ENCODE peak calls at places on chromosomes 6 and 20, in four cellular contexts. Z is NCI-H1092 treated with DMSO at 0.1 percent for 48 hours, M is NAMALWA, O is memory B cell. F is an unnamed sample.

GRCh38 chr6:154951400-154952200 is 43.5 kb upstream of the TIAM2 start:
- DNase-seq in O (peak; percentile 34), M (peak; percentile 85), Z (no peak), F (peak; percentile 6)

GRCh38 chr6:129565331-129565730 is 144.6 kb downstream of the ARHGAP18 start:
- DNase-seq in M (no peak), O (no peak), Z (no peak), F (no peak)

GRCh38 chr20:53146201-53146891 is 174.2 kb downstream of the TSHZ2 start:
- DNase-seq in M (no peak), O (no peak), Z (no peak), F (no peak)

GRCh38 chr6:36523451-36523850 is 23.8 kb downstream of the STK38 start:
- DNase-seq in M (no peak), Z (no peak), O (no peak), F (no peak)

GRCh38 chr20:38920851-38921250 is 5.4 kb upstream of the FAM83D start:
- DNase-seq in O (no peak), Z (no peak), M (no peak), F (no peak)

GRCh38 chr6:147106759-147107401 is 97.3 kb upstream of the STXBP5 start:
- DNase-seq in Z (no peak), M (no peak), O (no peak), F (no peak)

GRCh38 chr6:45163952-45164766 is 164.0 kb upstream of the RUNX2 start:
- DNase-seq in M (no peak), Z (no peak), O (no peak), F (no peak)

GRCh38 chr6:6969761-6970223 is 138.0 kb upstream of the RREB1 start:
- DNase-seq in Z (no peak), O (no peak), M (no peak), F (no peak)

GRCh38 chr6:158170656-158171081 is 2.5 kb downstream of the GTF2H5 start:
- DNase-seq in O (no peak), M (no peak), Z (no peak), F (no peak)

GRCh38 chr6:111086685-111087084 is 618 bp upstream of the SLC16A10 start:
- DNase-seq in Z (no peak), M (no peak), O (no peak), F (no peak)

GRCh38 chr20:61839912-61840441 is 225.7 kb downstream of the TAF4 start:
- DNase-seq in M (no peak), Z (no peak), O (no peak), F (no peak)

GRCh38 chr6:46850781-46851180 is 57.6 kb downstream of the MEP1A start:
- DNase-seq in M (no peak), O (no peak), Z (no peak), F (no peak)

GRCh38 chr20:44739952-44740351 is 5.7 kb upstream of the KCNK15 start:
- DNase-seq in M (no peak), O (no peak), Z (peak; percentile 12), F (no peak)

GRCh38 chr20:58891686-58892125 is 39.2 kb downstream of the GNAS start:
- DNase-seq in M (peak; percentile 64), O (no peak), Z (peak; percentile 34), F (peak; percentile 25)

GRCh38 chr6:52984247-52984646 is 10.8 kb downstream of the GSTA4 start:
- DNase-seq in O (peak; percentile 11), M (peak; percentile 50), Z (no peak), F (peak; percentile 23)

GRCh38 chr6:142035890-142036289 is 96.8 kb upstream of the GJE1 start:
- DNase-seq in M (no peak), O (no peak), Z (no peak), F (no peak)

GRCh38 chr6:107647439-107647948 is 157.6 kb downstream of the SOBP start:
- DNase-seq in M (no peak), Z (no peak), O (no peak), F (no peak)

F was measured in T-helper 9 cell.